ENCODE peak calls at places on chromosomes 7 and 10, in four cellular contexts. B is HepG2, I is H1, M is K562. X is an unnamed sample.
A peak's percentile ranks its signal among the peaks of the same experiment; 100 is the strongest.

GRCh38 chr10:62177111-62177510 is 91.5 kb downstream of the RTKN2 start:
- DNase-seq in M (no peak), B (no peak), I (no peak), X (no peak)

GRCh38 chr7:80630611-80631010 is 7.8 kb upstream of the CD36 start:
- DNase-seq in M (no peak), B (peak; percentile 26), I (no peak), X (no peak)

GRCh38 chr10:28837613-28838390 is 160.5 kb downstream of the BAMBI start:
- DNase-seq in M (no peak), I (no peak), B (no peak), X (no peak)

GRCh38 chr7:151722533-151722932 is 154.4 kb downstream of the PRKAG2 start:
- DNase-seq in I (no peak), M (no peak), B (no peak), X (no peak)

GRCh38 chr7:106045592-106045991 is 66.5 kb downstream of the SYPL1 start:
- DNase-seq in B (no peak), M (no peak), I (no peak), X (no peak)

GRCh38 chr10:131739201-131739600 is 161.6 kb upstream of the PPP2R2D start:
- DNase-seq in B (no peak), I (no peak), M (no peak), X (no peak)

GRCh38 chr10:126088144-126088543 is 191.8 kb downstream of the FANK1 start:
- DNase-seq in I (no peak), M (no peak), B (no peak), X (peak; percentile 24)

GRCh38 chr7:70856889-70857511 is 274.9 kb upstream of the GALNT17 start:
- DNase-seq in I (peak; percentile 98), B (peak; percentile 39), M (peak; percentile 70), X (peak; percentile 50)

GRCh38 chr10:5549462-5550249 is 24.9 kb downstream of the CALML3 start:
- DNase-seq in M (no peak), B (no peak), I (no peak), X (no peak)

GRCh38 chr10:50604823-50605222 is 18.9 kb downstream of the SGMS1 start:
- DNase-seq in M (no peak), B (no peak), I (no peak), X (no peak)

GRCh38 chr7:71016387-71016786 is 115.6 kb upstream of the GALNT17 start:
- DNase-seq in I (no peak), M (no peak), B (no peak), X (no peak)

GRCh38 chr10:3754727-3755439 is 30.1 kb downstream of the KLF6 start:
- DNase-seq in B (peak; percentile 60), I (no peak), M (peak; percentile 42), X (peak; percentile 84)

GRCh38 chr7:158985583-158985982 is 129.2 kb downstream of the DYNC2I1 start:
- DNase-seq in M (no peak), I (no peak), B (no peak), X (no peak)

GRCh38 chr10:95279042-95279820 is 11.6 kb downstream of the PDLIM1 start:
- DNase-seq in I (no peak), B (no peak), M (no peak), X (peak; percentile 46)

GRCh38 chr7:142440219-142441073 is 182.6 kb upstream of the PRSS58 start:
- DNase-seq in B (peak; percentile 4), I (no peak), M (no peak), X (peak; percentile 12)

GRCh38 chr10:126459878-126460481 is 71.7 kb upstream of the ADAM12 start:
- DNase-seq in I (no peak), M (no peak), B (peak; percentile 38), X (peak; percentile 96)

GRCh38 chr7:45656431-45656830 is 82.3 kb downstream of the ADCY1 start:
- DNase-seq in B (no peak), I (no peak), M (no peak), X (no peak)

GRCh38 chr10:117419921-117420320 is 44.7 kb upstream of the PDZD8 start:
- DNase-seq in M (no peak), B (no peak), I (no peak), X (no peak)

GRCh38 chr7:29106128-29106988 is 40.0 kb downstream of the CPVL start:
- DNase-seq in M (no peak), I (no peak), B (peak; percentile 56), X (no peak)

GRCh38 chr7:101902680-101903504 is 85.5 kb downstream of the CUX1 start:
- DNase-seq in B (no peak), I (no peak), M (peak; percentile 98), X (no peak)

GRCh38 chr7:141045842-141046630 is 27.8 kb upstream of the TMEM178B start:
- DNase-seq in M (no peak), B (no peak), I (no peak), X (no peak)

GRCh38 chr7:92833766-92834605 is 2.4 kb downstream of the CDK6 start:
- DNase-seq in I (peak; percentile 83), M (peak; percentile 39), B (peak; percentile 73), X (peak; percentile 58)

GRCh38 chr7:25389489-25390106 is 161.3 kb upstream of the NPVF start:
- DNase-seq in M (peak; percentile 26), B (peak; percentile 13), I (no peak), X (peak; percentile 54)

GRCh38 chr7:28686418-28686800 is 271.7 kb downstream of the TRIL start:
- DNase-seq in B (no peak), I (peak; percentile 51), M (no peak), X (peak; percentile 5)

GRCh38 chr10:11504566-11505285 is 106.7 kb downstream of the USP6NL start:
- DNase-seq in M (no peak), I (no peak), B (no peak), X (no peak)

GRCh38 chr10:71145352-71145945 is 66.9 kb upstream of the UNC5B start:
- DNase-seq in I (no peak), B (no peak), M (no peak), X (no peak)

GRCh38 chr7:157552295-157552993 is 215.6 kb downstream of the DNAJB6 start:
- DNase-seq in M (no peak), I (no peak), B (no peak), X (no peak)

GRCh38 chr10:75404335-75405200 is 3.0 kb upstream of the ZNF503 start:
- DNase-seq in B (peak; percentile 67), I (peak; percentile 65), M (no peak), X (no peak)

GRCh38 chr7:21767300-21767900 is 178.3 kb downstream of the CDCA7L start:
- DNase-seq in M (peak; percentile 61), B (peak; percentile 84), I (no peak), X (peak; percentile 90)

GRCh38 chr7:25391295-25391861 is 163.1 kb upstream of the NPVF start:
- DNase-seq in B (peak; percentile 1), I (no peak), M (peak; percentile 22), X (peak; percentile 4)

GRCh38 chr7:107090452-107090851 is 45.9 kb downstream of the PRKAR2B start:
- DNase-seq in M (no peak), B (no peak), I (no peak), X (no peak)

GRCh38 chr10:79176052-79176501 is 107.3 kb downstream of the ZMIZ1 start:
- DNase-seq in B (no peak), M (no peak), I (no peak), X (no peak)

GRCh38 chr7:93923946-93924345 is 2.4 kb downstream of the GNG11 start:
- DNase-seq in B (no peak), I (no peak), M (no peak), X (no peak)

GRCh38 chr7:132328047-132328620 is 248.1 kb downstream of the PLXNA4 start:
- DNase-seq in B (no peak), I (no peak), M (no peak), X (no peak)

GRCh38 chr7:142248166-142249160 is 9.4 kb downstream of the PRSS58 start:
- DNase-seq in I (peak; percentile 51), B (no peak), M (no peak), X (no peak)

GRCh38 chr10:59709472-59710125 is at the start of gene SLC16A9:
- DNase-seq in M (peak; percentile 66), B (peak; percentile 12), I (peak; percentile 83), X (peak; percentile 36)

GRCh38 chr10:23203369-23204325 is 11.5 kb downstream of the PTF1A start:
- DNase-seq in I (peak; percentile 57), B (no peak), M (no peak), X (no peak)

GRCh38 chr10:35854661-35855060 is 212.6 kb upstream of the FZD8 start:
- DNase-seq in M (no peak), B (no peak), I (no peak), X (no peak)

GRCh38 chr10:21174670-21175495 is 277.8 kb upstream of the NEBL start:
- DNase-seq in I (no peak), M (peak; percentile 32), B (no peak), X (no peak)

GRCh38 chr7:125246706-125247105 is 317.1 kb upstream of the POT1 start:
- DNase-seq in M (no peak), I (no peak), B (no peak), X (no peak)

DNA sequence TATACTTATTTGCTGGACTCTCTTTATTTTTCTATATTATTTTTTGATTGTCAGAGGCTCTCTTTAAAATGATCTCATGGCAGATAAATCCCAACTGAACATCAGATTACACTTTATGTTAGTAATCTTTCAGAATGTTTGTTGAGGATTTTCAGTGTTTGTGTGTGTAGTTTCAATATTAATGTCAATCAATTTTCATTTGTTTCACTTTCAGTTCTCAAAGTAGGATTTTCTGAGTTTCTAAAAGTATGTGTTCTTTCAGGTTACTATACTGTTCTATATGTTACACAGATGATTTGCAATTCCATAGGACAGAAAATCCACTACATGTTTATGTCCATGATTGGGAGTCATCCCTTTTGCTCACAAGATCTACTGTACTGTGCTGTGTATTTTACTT is 311.9 kb upstream of the POT1 start:
- DNase-seq in B (no peak), I (no peak), M (no peak), X (no peak)
- TF ChIP-seq RNF2 in B (no peak), I (no peak), M (no peak), X (no peak)

GRCh38 chr10:16953270-16953669 is 136.0 kb upstream of the RSU1 start:
- DNase-seq in B (no peak), M (no peak), I (no peak), X (no peak)
- H3K4me2 ChIP-seq in B (no peak overlapping the region), M (no peak overlapping the region), I (no peak overlapping the region), X (no peak overlapping the region)

GRCh38 chr7:123798527-123799188 is 46.3 kb upstream of the HYAL4 start:
- DNase-seq in I (no peak), M (no peak), B (no peak), X (no peak)
- TF ChIP-seq RNF2 in I (no peak), M (no peak), B (no peak), X (no peak)

DNA sequence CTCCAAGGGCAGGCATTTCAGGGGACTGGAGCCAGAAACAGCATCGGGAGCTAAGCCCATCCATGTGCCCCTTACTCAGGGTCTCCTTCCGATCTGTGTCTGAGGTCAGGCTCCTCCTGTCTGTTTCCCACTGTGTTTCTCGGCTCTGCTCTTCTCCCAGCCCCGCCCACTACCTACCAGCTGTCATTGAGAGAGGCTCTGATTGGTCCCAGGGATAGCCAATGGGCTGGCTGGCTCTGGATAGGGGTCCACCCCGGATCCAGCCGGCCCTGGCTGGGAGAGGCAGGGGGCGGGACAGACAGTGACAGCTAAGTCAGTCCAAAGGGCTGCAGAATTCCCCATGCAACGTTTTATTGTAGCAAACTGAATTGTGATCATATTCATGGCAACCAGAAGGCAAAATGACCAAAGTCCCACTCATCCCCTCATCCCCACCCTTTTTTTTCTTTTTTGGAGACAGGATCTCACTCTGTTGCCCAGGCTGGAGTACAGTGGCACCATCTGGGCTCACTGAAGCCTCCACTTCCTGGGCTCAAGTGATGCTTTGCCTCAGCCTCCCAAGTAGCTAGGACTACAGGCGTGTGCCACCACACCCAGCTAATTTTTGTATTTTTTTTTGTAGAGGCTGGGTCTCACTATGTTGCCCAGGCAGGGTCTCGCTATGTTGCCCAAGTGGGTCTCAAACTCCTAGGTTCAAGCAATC is 76.3 kb downstream of the CLIP2 start:
- DNase-seq in M (peak; percentile 100), B (peak; percentile 90), I (peak; percentile 87), X (peak; percentile 95)
- H3K4me2 ChIP-seq in M (peak overlapping the region; percentile 79), B (peak overlapping the region; percentile 52), I (peak overlapping the region; percentile 17), X (no peak overlapping the region)

GRCh38 chr7:116499168-116500070 is at the start of gene CAV2:
- DNase-seq in B (no peak), I (peak; percentile 69), M (peak; percentile 91), X (peak; percentile 82)
- TF ChIP-seq RNF2 in B (no peak), I (no peak), M (no peak), X (no peak)